ENCODE peak calls at places on chromosomes 11 and 22, in six cellular contexts. One of them, this sample, is unnamed.

GRCh38 chr11:124740277-124740882 is 638 bp downstream of the NRGN start:
- DNase-seq in GM20000: peak; percentile 75
- DNase-seq in CD8-positive, alpha-beta T cell: no peak
- DNase-seq in astrocyte of the cerebellum: no peak
- DNase-seq in BJ: no peak
- DNase-seq in RWPE1: no peak
- DNase-seq in this sample: no peak

GRCh38 chr22:42611076-42611475 is 3.6 kb downstream of the POLDIP3 start:
- DNase-seq in astrocyte of the cerebellum: no peak
- DNase-seq in RWPE1: no peak
- DNase-seq in BJ: no peak
- DNase-seq in CD8-positive, alpha-beta T cell: no peak
- DNase-seq in GM20000: no peak
- DNase-seq in this sample: no peak

GRCh38 chr11:1081601-1082311 is 7.1 kb downstream of the MUC2 start:
- DNase-seq in RWPE1: no peak
- DNase-seq in GM20000: no peak
- DNase-seq in CD8-positive, alpha-beta T cell: no peak
- DNase-seq in BJ: no peak
- DNase-seq in astrocyte of the cerebellum: no peak
- DNase-seq in this sample: no peak

GRCh38 chr11:44016129-44016528 is 31.7 kb upstream of the ACCSL start:
- DNase-seq in RWPE1: no peak
- DNase-seq in astrocyte of the cerebellum: no peak
- DNase-seq in BJ: no peak
- DNase-seq in GM20000: no peak
- DNase-seq in CD8-positive, alpha-beta T cell: no peak
- DNase-seq in this sample: peak; percentile 85

GRCh38 chr11:29780756-29781155 is 236.1 kb downstream of the KCNA4 start:
- DNase-seq in astrocyte of the cerebellum: no peak
- DNase-seq in BJ: no peak
- DNase-seq in GM20000: no peak
- DNase-seq in CD8-positive, alpha-beta T cell: no peak
- DNase-seq in RWPE1: no peak
- DNase-seq in this sample: no peak

GRCh38 chr22:30861131-30861530 is 107.4 kb downstream of the MORC2 start:
- DNase-seq in CD8-positive, alpha-beta T cell: no peak
- DNase-seq in astrocyte of the cerebellum: no peak
- DNase-seq in GM20000: no peak
- DNase-seq in BJ: no peak
- DNase-seq in RWPE1: no peak
- DNase-seq in this sample: peak; percentile 54

GRCh38 chr22:29328566-29329500 is 13.3 kb upstream of the RASL10A start:
- DNase-seq in BJ: no peak
- DNase-seq in RWPE1: no peak
- DNase-seq in CD8-positive, alpha-beta T cell: no peak
- DNase-seq in astrocyte of the cerebellum: no peak
- DNase-seq in GM20000: no peak
- DNase-seq in this sample: no peak

GRCh38 chr11:128603752-128604472 is 16.6 kb upstream of the ETS1 start:
- DNase-seq in GM20000: no peak
- DNase-seq in BJ: no peak
- DNase-seq in CD8-positive, alpha-beta T cell: no peak
- DNase-seq in astrocyte of the cerebellum: no peak
- DNase-seq in RWPE1: no peak
- DNase-seq in this sample: no peak

GRCh38 chr11:14904745-14905103 is 12.7 kb upstream of the CYP2R1 start:
- DNase-seq in GM20000: peak; percentile 79
- DNase-seq in CD8-positive, alpha-beta T cell: peak; percentile 74
- DNase-seq in RWPE1: no peak
- DNase-seq in astrocyte of the cerebellum: no peak
- DNase-seq in BJ: no peak
- DNase-seq in this sample: no peak

GRCh38 chr11:43866969-43867368 is 13.7 kb upstream of the ALKBH3 start:
- DNase-seq in astrocyte of the cerebellum: no peak
- DNase-seq in RWPE1: no peak
- DNase-seq in GM20000: no peak
- DNase-seq in CD8-positive, alpha-beta T cell: no peak
- DNase-seq in BJ: no peak
- DNase-seq in this sample: no peak

GRCh38 chr11:10669258-10670033 is 24.1 kb downstream of the IRAG1 start:
- DNase-seq in RWPE1: no peak
- DNase-seq in BJ: peak; percentile 85
- DNase-seq in astrocyte of the cerebellum: no peak
- DNase-seq in GM20000: no peak
- DNase-seq in CD8-positive, alpha-beta T cell: no peak
- DNase-seq in this sample: no peak

GRCh38 chr11:123519055-123519796 is 89.2 kb downstream of the GRAMD1B start:
- DNase-seq in BJ: no peak
- DNase-seq in GM20000: no peak
- DNase-seq in RWPE1: no peak
- DNase-seq in CD8-positive, alpha-beta T cell: no peak
- DNase-seq in astrocyte of the cerebellum: no peak
- DNase-seq in this sample: no peak

GRCh38 chr11:36452231-36452630 is 57.8 kb downstream of the TRAF6 start:
- DNase-seq in RWPE1: no peak
- DNase-seq in GM20000: no peak
- DNase-seq in BJ: no peak
- DNase-seq in astrocyte of the cerebellum: peak; percentile 56
- DNase-seq in CD8-positive, alpha-beta T cell: no peak
- DNase-seq in this sample: no peak

GRCh38 chr11:125871391-125872137 is 15.9 kb upstream of the HYLS1 start:
- DNase-seq in BJ: no peak
- DNase-seq in GM20000: no peak
- DNase-seq in RWPE1: peak; percentile 13
- DNase-seq in CD8-positive, alpha-beta T cell: no peak
- DNase-seq in astrocyte of the cerebellum: peak; percentile 9
- DNase-seq in this sample: no peak

GRCh38 chr11:114317738-114318137 is 21.5 kb downstream of the NNMT start:
- DNase-seq in astrocyte of the cerebellum: no peak
- DNase-seq in RWPE1: no peak
- DNase-seq in GM20000: no peak
- DNase-seq in BJ: no peak
- DNase-seq in CD8-positive, alpha-beta T cell: no peak
- DNase-seq in this sample: no peak
- TF ChIP-seq CTCF in astrocyte of the cerebellum: peak; percentile 58
- TF ChIP-seq CTCF in RWPE1: peak; percentile 43
- TF ChIP-seq CTCF in GM20000: no peak
- TF ChIP-seq CTCF in BJ: peak; percentile 54
- TF ChIP-seq CTCF in CD8-positive, alpha-beta T cell: no peak
- TF ChIP-seq CTCF in this sample: peak; percentile 55

DNA sequence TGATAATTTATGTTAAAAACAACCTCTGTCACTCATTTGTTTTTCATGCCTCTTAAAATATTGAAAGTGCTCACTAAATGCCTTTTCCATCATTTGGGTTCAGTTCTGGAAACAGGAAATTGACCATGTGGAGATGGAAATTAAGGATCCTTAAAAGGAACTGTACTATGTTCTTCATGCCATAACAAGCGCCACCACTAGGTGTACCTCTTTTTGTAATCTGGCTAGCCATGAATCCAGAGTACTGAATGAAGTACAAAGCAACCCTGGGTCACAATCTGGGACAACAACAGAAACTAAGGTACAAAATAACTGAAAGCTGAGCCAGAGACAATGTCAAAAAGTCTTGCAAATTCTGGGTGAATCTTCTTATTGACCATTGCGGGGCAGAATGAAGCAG is 559.1 kb downstream of the FAM181B start:
- DNase-seq in astrocyte of the cerebellum: no peak
- DNase-seq in RWPE1: no peak
- DNase-seq in BJ: no peak
- DNase-seq in CD8-positive, alpha-beta T cell: no peak
- DNase-seq in GM20000: no peak
- DNase-seq in this sample: no peak
- TF ChIP-seq CTCF in astrocyte of the cerebellum: peak; percentile 38
- TF ChIP-seq CTCF in RWPE1: no peak
- TF ChIP-seq CTCF in BJ: no peak
- TF ChIP-seq CTCF in CD8-positive, alpha-beta T cell: no peak
- TF ChIP-seq CTCF in GM20000: no peak
- TF ChIP-seq CTCF in this sample: peak; percentile 32

GRCh38 chr11:2148253-2149000 is 9.2 kb upstream of the IGF2 start:
- DNase-seq in GM20000: no peak
- DNase-seq in CD8-positive, alpha-beta T cell: no peak
- DNase-seq in RWPE1: no peak
- DNase-seq in astrocyte of the cerebellum: no peak
- DNase-seq in BJ: no peak
- DNase-seq in this sample: no peak

GRCh38 chr11:2144549-2145220 is 5.5 kb upstream of the IGF2 start:
- DNase-seq in RWPE1: no peak
- DNase-seq in astrocyte of the cerebellum: no peak
- DNase-seq in GM20000: no peak
- DNase-seq in BJ: no peak
- DNase-seq in CD8-positive, alpha-beta T cell: no peak
- DNase-seq in this sample: no peak

GRCh38 chr11:2143652-2144548 is 4.7 kb upstream of the IGF2 start:
- DNase-seq in RWPE1: no peak
- DNase-seq in BJ: no peak
- DNase-seq in astrocyte of the cerebellum: no peak
- DNase-seq in CD8-positive, alpha-beta T cell: no peak
- DNase-seq in GM20000: no peak
- DNase-seq in this sample: no peak

GRCh38 chr11:2147391-2147790 is 8.2 kb upstream of the IGF2 start:
- DNase-seq in BJ: no peak
- DNase-seq in astrocyte of the cerebellum: no peak
- DNase-seq in GM20000: no peak
- DNase-seq in RWPE1: no peak
- DNase-seq in CD8-positive, alpha-beta T cell: no peak
- DNase-seq in this sample: no peak

DNA sequence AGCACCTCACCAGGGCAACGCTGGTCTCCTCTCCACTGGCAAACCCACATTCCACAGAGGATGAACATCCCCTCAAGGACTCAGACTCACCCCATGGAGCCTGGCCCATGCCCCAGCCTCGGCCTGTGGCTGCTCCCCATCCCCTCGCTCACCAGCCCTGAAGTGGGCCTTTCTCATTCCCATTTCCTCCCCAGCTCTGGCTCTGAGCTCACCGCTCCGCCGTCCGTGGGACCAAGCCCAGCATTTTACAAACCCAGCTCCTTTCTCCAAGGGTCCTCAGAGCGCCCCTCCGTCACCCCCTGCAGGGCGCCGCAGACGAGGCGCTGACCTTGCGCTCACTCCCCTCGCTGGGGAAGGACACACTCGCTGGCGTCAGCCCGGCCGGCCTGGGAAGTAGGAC is 6.9 kb upstream of the IGF2 start:
- DNase-seq in BJ: no peak
- DNase-seq in astrocyte of the cerebellum: no peak
- DNase-seq in GM20000: no peak
- DNase-seq in CD8-positive, alpha-beta T cell: no peak
- DNase-seq in RWPE1: no peak
- DNase-seq in this sample: no peak
- TF ChIP-seq CTCF in BJ: no peak
- TF ChIP-seq CTCF in astrocyte of the cerebellum: no peak
- TF ChIP-seq CTCF in GM20000: no peak
- TF ChIP-seq CTCF in CD8-positive, alpha-beta T cell: no peak
- TF ChIP-seq CTCF in RWPE1: no peak
- TF ChIP-seq CTCF in this sample: no peak

GRCh38 chr11:64935634-64936081 is at the start of gene GPHA2:
- DNase-seq in astrocyte of the cerebellum: no peak
- DNase-seq in CD8-positive, alpha-beta T cell: no peak
- DNase-seq in BJ: no peak
- DNase-seq in RWPE1: no peak
- DNase-seq in GM20000: no peak
- DNase-seq in this sample: no peak
- TF ChIP-seq CTCF in astrocyte of the cerebellum: no peak
- TF ChIP-seq CTCF in CD8-positive, alpha-beta T cell: no peak
- TF ChIP-seq CTCF in BJ: peak; percentile 28
- TF ChIP-seq CTCF in RWPE1: no peak
- TF ChIP-seq CTCF in GM20000: no peak
- TF ChIP-seq CTCF in this sample: no peak

GRCh38 chr22:44224166-44224565 is 43.4 kb downstream of the PARVG start:
- DNase-seq in GM20000: no peak
- DNase-seq in RWPE1: peak; percentile 65
- DNase-seq in CD8-positive, alpha-beta T cell: no peak
- DNase-seq in astrocyte of the cerebellum: no peak
- DNase-seq in BJ: no peak
- DNase-seq in this sample: peak; percentile 73

GRCh38 chr22:44221710-44222475 is 41.2 kb downstream of the PARVG start:
- DNase-seq in RWPE1: no peak
- DNase-seq in GM20000: no peak
- DNase-seq in CD8-positive, alpha-beta T cell: no peak
- DNase-seq in astrocyte of the cerebellum: no peak
- DNase-seq in BJ: no peak
- DNase-seq in this sample: no peak

GRCh38 chr22:44225812-44226211 is 45.1 kb downstream of the PARVG start:
- DNase-seq in RWPE1: no peak
- DNase-seq in BJ: no peak
- DNase-seq in GM20000: no peak
- DNase-seq in CD8-positive, alpha-beta T cell: no peak
- DNase-seq in astrocyte of the cerebellum: no peak
- DNase-seq in this sample: peak; percentile 60

GRCh38 chr22:44229331-44229730 is 48.6 kb downstream of the PARVG start:
- DNase-seq in BJ: no peak
- DNase-seq in CD8-positive, alpha-beta T cell: no peak
- DNase-seq in astrocyte of the cerebellum: no peak
- DNase-seq in RWPE1: no peak
- DNase-seq in GM20000: no peak
- DNase-seq in this sample: no peak

GRCh38 chr22:44225091-44225689 is 44.5 kb downstream of the PARVG start:
- DNase-seq in CD8-positive, alpha-beta T cell: no peak
- DNase-seq in RWPE1: no peak
- DNase-seq in BJ: no peak
- DNase-seq in astrocyte of the cerebellum: no peak
- DNase-seq in GM20000: no peak
- DNase-seq in this sample: peak; percentile 75
- TF ChIP-seq CTCF in CD8-positive, alpha-beta T cell: no peak
- TF ChIP-seq CTCF in RWPE1: no peak
- TF ChIP-seq CTCF in BJ: no peak
- TF ChIP-seq CTCF in astrocyte of the cerebellum: no peak
- TF ChIP-seq CTCF in GM20000: no peak
- TF ChIP-seq CTCF in this sample: no peak

GRCh38 chr11:90113541-90113940 is 20.9 kb upstream of the NAALAD2 start:
- DNase-seq in BJ: no peak
- DNase-seq in astrocyte of the cerebellum: no peak
- DNase-seq in RWPE1: no peak
- DNase-seq in CD8-positive, alpha-beta T cell: no peak
- DNase-seq in GM20000: no peak
- DNase-seq in this sample: no peak
- TF ChIP-seq CTCF in BJ: peak; percentile 18
- TF ChIP-seq CTCF in astrocyte of the cerebellum: no peak
- TF ChIP-seq CTCF in RWPE1: peak; percentile 28
- TF ChIP-seq CTCF in CD8-positive, alpha-beta T cell: peak; percentile 26
- TF ChIP-seq CTCF in GM20000: no peak
- TF ChIP-seq CTCF in this sample: peak; percentile 61